ENCODE peak calls at places on chromosomes 4 and X, in five cellular contexts. A is SK-N-SH, D is ascending aorta, T is pancreas, G is RWPE2. C is an unnamed sample. For H3K4me1, the result is how much of the 10 kb centered on the place peaks cover.

GRCh38 chrX:151713859-151714258 is 2.0 kb upstream of the FATE1 start:
- DNase-seq in A (peak), D (no peak), T (no peak), G (no peak), C (no peak)

GRCh38 chrX:57595381-57595811 is 3.6 kb downstream of the ZXDB start:
- DNase-seq in A (no peak), D (no peak), T (no peak), G (no peak), C (no peak)

GRCh38 chr4:137994858-137995257 is 247.3 kb downstream of the SLC7A11 start:
- DNase-seq in A (no peak), D (no peak), T (no peak), G (no peak), C (no peak)

GRCh38 chrX:153934473-153935325 is at the start of gene NAA10:
- DNase-seq in A (peak), D (peak), T (peak), G (no peak), C (peak)

GRCh38 chr4:687975-688694 is 816 bp downstream of the SLC49A3 start:
- DNase-seq in A (no peak), D (no peak), T (no peak), G (peak), C (peak)

GRCh38 chrX:30875957-30876356 is 13.1 kb downstream of the TAB3 start:
- DNase-seq in A (no peak), D (no peak), T (no peak), G (peak), C (no peak)

GRCh38 chr4:144903953-144904711 is 193.9 kb downstream of the ANAPC10 start:
- DNase-seq in A (no peak), D (no peak), T (no peak), G (no peak), C (no peak)

GRCh38 chrX:104803219-104803618 is 237.2 kb downstream of the IL1RAPL2 start:
- DNase-seq in A (no peak), D (no peak), T (no peak), G (no peak), C (no peak)

GRCh38 chr4:109921384-109921808 is 8.7 kb downstream of the EGF start:
- DNase-seq in A (no peak), D (no peak), T (no peak), G (no peak), C (no peak)

GRCh38 chr4:38753021-38753806 is 29.6 kb downstream of the TLR10 start:
- DNase-seq in A (peak), D (peak), T (peak), G (peak), C (peak)

GRCh38 chr4:155805016-155805415 is 46.2 kb downstream of the GUCY1B1 start:
- DNase-seq in A (no peak), D (no peak), T (no peak), G (no peak), C (no peak)

GRCh38 chr4:33649015-33649414 is 2595.3 kb downstream of the ARAP2 start:
- DNase-seq in A (no peak), D (no peak), T (no peak), G (no peak), C (no peak)

GRCh38 chr4:33071552-33071951 is 2351.4 kb downstream of the PCDH7 start:
- DNase-seq in A (no peak), D (no peak), T (no peak), G (no peak), C (no peak)

GRCh38 chrX:154022108-154022507 is 2.4 kb upstream of the IRAK1 start:
- DNase-seq in A (no peak), D (no peak), T (no peak), G (no peak), C (no peak)

GRCh38 chrX:49840679-49841078 is 11.6 kb downstream of the PAGE4 start:
- DNase-seq in A (peak), D (no peak), T (peak), G (peak), C (peak)

GRCh38 chr4:60923075-60923474 is 277.1 kb upstream of the ADGRL3 start:
- DNase-seq in A (no peak), D (no peak), T (no peak), G (no peak), C (no peak)

GRCh38 chr4:1356181-1356998 is 9.4 kb downstream of the UVSSA start:
- DNase-seq in A (peak), D (peak), T (peak), G (no peak), C (no peak)

GRCh38 chr4:995311-996026 is 2.3 kb upstream of the SLC26A1 start:
- DNase-seq in A (peak), D (no peak), T (no peak), G (no peak), C (no peak)

GRCh38 chr4:113982181-113982580 is 2.7 kb upstream of the ARSJ start:
- DNase-seq in A (no peak), D (no peak), T (no peak), G (no peak), C (no peak)

GRCh38 chr4:73607375-73608026 is 12.7 kb downstream of the RASSF6 start:
- DNase-seq in A (no peak), D (no peak), T (no peak), G (no peak), C (no peak)

GRCh38 chr4:145732895-145733880 is 53.2 kb downstream of the C4orf51 start:
- DNase-seq in A (peak), D (peak), T (peak), G (peak), C (peak)

GRCh38 chrX:129777218-129777768 is 2.5 kb upstream of the SASH3 start:
- DNase-seq in A (no peak), D (no peak), T (no peak), G (no peak), C (peak)

GRCh38 chrX:31580726-31581125 is 508.9 kb upstream of the FTHL17 start:
- DNase-seq in A (no peak), D (no peak), T (no peak), G (no peak), C (no peak)

GRCh38 chrX:132488092-132488749 is 617 bp downstream of the MBNL3 start:
- DNase-seq in A (no peak), D (no peak), T (no peak), G (no peak), C (no peak)

GRCh38 chr4:76738081-76738931 is 159.6 kb downstream of the SOWAHB start:
- DNase-seq in A (no peak), D (peak), T (peak), G (no peak), C (no peak)

GRCh38 chrX:44343412-44343942 is at the start of gene EFHC2:
- DNase-seq in A (peak), D (no peak), T (peak), G (no peak), C (peak)

GRCh38 chrX:155068165-155068564 is 2.8 kb downstream of the CMC4 start:
- DNase-seq in A (no peak), D (no peak), T (no peak), G (no peak), C (no peak)

GRCh38 chrX:119655125-119655524 is 37.8 kb downstream of the SEPTIN6 start:
- DNase-seq in A (peak), D (no peak), T (no peak), G (no peak), C (no peak)

GRCh38 chr4:17232575-17233253 is 279.2 kb downstream of the QDPR start:
- DNase-seq in A (peak), D (peak), T (no peak), G (no peak), C (no peak)

GRCh38 chr4:174467107-174467506 is 55.2 kb downstream of the HPGD start:
- DNase-seq in A (no peak), D (no peak), T (no peak), G (no peak), C (no peak)

GRCh38 chrX:104084534-104085277 is 8.7 kb upstream of the TMSB15C start:
- DNase-seq in A (no peak), D (no peak), T (no peak), G (no peak), C (no peak)

GRCh38 chr4:19936471-19936870 is 315.2 kb upstream of the SLIT2 start:
- DNase-seq in A (no peak), D (no peak), T (no peak), G (no peak), C (no peak)

GRCh38 chr4:147488551-147488950 is 7.7 kb downstream of the EDNRA start:
- DNase-seq in A (no peak), D (no peak), T (no peak), G (no peak), C (no peak)

GRCh38 chr4:108716340-108716739 is 46.5 kb downstream of the ETNPPL start:
- DNase-seq in A (no peak), D (no peak), T (no peak), G (no peak), C (no peak)

GRCh38 chr4:165600959-165601674 is 222.3 kb downstream of the CPE start:
- DNase-seq in A (no peak), D (no peak), T (no peak), G (no peak), C (no peak)

GRCh38 chr4:26802790-26803189 is 57.9 kb upstream of the STIM2 start:
- DNase-seq in A (no peak), D (no peak), T (no peak), G (no peak), C (no peak)
- H3K4me1 ChIP-seq in A (under half), D (under half), T (under half), G (under half), C (under half)

DNA sequence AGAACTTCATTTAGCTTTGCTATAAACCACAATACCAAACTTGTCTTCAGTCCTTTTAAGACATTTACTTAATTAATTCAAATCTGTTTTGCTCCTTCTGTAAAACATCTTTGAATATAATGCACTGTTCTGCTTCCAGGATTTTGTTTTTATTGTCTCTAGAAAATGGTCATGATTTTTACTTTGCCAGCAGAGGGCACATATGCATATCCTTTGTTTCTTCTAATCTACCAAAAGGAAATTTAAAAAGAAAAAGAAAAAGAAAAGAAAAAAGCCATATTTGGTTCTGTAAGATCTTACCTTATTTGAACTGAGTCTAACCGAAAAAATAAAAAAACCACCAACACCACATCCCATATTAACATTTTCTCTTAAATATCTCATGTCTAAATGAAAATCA is 101.9 kb upstream of the CCSER1 start:
- DNase-seq in A (no peak), D (no peak), T (no peak), G (no peak), C (no peak)
- TF ChIP-seq CTCF in A (peak), D (no peak), T (no peak), G (peak), C (peak)

DNA sequence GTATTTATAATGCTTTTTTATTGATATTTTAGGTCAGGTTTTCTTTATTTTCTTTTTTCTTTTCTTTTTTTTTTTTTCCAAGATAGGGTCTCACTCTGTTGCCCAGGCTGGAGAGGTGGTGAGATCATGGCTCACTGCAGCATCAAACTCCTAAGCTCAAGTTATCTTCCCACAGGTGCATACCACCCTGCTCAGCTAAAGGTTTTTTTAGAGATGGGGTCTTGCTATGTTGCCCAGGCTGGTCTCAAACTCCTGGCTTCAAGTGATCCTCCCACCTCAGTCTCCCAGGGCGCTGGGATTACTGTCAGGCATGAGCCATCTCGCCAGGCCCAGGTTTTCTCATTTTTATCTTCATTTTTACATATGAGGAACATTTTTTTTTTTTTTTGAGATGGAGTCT is 3.3 kb downstream of the WDR44 start:
- DNase-seq in A (no peak), D (no peak), T (no peak), G (no peak), C (no peak)
- H3K4me1 ChIP-seq in A (under half), D (under half), T (under half), G (under half), C (under half)

GRCh38 chrX:72011734-72012133 is 101.1 kb downstream of the NHSL2 start:
- DNase-seq in A (no peak), D (no peak), T (no peak), G (no peak), C (no peak)
- TF ChIP-seq CTCF in A (no peak), D (no peak), T (no peak), G (no peak), C (no peak)

DNA sequence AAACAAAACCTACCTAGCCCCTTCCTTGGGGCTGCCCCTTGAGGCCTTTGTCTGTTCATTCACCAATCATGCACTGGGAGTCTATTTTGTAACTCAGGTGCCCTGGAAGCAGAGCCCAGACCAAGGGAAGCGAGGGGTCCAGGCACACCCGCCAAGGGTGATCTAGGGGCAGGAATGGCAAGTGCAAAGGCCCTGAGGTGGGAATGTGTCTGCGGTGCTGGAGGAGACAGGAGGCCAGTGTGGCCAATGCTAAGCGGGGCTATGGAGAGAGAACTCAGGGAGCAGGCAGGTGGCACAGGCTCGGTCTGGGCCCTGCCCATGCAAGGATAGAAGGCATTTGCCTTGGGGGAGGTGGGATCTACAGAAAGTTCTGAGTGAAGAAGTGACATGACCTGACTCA is 3.5 kb upstream of the SH3BP2 start:
- DNase-seq in A (no peak), D (no peak), T (no peak), G (no peak), C (no peak)
- H3K4me1 ChIP-seq in A (under half), D (under half), T (under half), G (under half), C (under half)

GRCh38 chrX:100685997-100686305 is 42.0 kb downstream of the SRPX2 start:
- DNase-seq in A (no peak), D (no peak), T (no peak), G (no peak), C (no peak)
- TF ChIP-seq CTCF in A (no peak), D (no peak), T (no peak), G (peak), C (no peak)

DNA sequence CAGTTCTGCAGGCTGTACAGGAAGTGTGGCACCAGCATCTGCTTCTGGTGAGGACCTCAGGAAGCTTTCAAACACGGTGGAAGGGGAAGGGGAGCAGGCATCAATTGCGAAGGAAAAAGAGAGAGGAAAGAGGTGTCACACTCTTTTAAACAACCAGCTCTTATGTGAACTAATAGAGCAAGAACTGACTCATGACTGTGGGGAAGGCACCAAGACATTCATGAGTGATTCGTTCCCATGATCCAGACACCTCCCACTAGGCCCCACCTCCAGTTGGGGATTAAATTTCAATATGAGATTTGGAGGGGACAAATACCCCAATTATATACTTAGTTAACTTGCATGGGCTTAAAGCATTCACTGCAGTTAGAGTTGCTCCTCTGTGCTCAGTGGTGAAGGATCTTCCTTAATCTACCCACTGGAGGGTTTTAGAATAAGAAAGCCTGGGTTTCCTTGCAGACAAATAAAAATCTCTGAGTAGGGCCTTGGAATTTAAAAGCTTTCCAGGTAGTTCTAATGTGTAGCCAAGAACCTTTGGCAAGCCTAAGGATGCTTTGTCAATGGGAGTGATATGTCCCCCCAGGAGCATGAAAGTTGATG is 60.0 kb downstream of the SYNPO2 start:
- DNase-seq in A (no peak), D (no peak), T (no peak), G (no peak), C (no peak)
- H3K4me1 ChIP-seq in A (under half), D (under half), T (under half), G (under half), C (under half)

DNA sequence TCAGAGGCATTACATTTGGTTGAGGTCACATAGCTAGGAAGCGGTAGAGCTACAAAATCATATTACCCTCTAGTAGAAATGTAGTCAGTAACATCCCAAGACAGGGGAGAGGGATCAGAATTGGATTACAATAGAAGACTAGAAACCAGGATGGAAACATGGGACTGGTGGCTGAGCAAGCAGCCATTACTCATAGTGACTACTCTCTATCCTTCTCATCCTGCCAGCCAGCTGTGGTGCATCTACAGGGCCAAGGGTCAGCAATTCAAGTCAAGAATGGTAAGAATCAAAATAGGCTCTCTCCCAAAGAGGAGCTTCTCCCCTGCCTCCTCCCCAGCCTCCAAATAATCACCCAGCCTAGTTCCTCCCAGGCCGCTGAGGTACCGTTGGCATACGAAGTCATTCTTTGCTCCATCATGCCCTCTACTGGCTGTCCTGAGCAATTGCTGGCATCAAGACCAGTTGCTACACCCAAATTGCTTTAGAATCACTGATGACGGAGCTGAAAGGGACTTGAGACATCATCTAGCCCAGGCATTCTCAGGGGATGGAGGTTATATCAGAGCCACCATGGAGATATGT is 19.4 kb downstream of the AWAT2 start:
- DNase-seq in A (peak), D (no peak), T (peak), G (no peak), C (no peak)
- TF ChIP-seq CTCF in A (peak), D (peak), T (peak), G (peak), C (peak)

GRCh38 chr4:74931386-74931785 is 1.5 kb upstream of the PARM1 start:
- DNase-seq in A (peak), D (no peak), T (no peak), G (no peak), C (no peak)

GRCh38 chr4:74933562-74934015 is 673 bp downstream of the PARM1 start:
- DNase-seq in A (peak), D (peak), T (peak), G (no peak), C (peak)

GRCh38 chr4:74932010-74932409 is 906 bp upstream of the PARM1 start:
- DNase-seq in A (no peak), D (no peak), T (no peak), G (no peak), C (no peak)

GRCh38 chr4:74934016-74934821 is 1.3 kb downstream of the PARM1 start:
- DNase-seq in A (peak), D (peak), T (peak), G (no peak), C (peak)

DNA sequence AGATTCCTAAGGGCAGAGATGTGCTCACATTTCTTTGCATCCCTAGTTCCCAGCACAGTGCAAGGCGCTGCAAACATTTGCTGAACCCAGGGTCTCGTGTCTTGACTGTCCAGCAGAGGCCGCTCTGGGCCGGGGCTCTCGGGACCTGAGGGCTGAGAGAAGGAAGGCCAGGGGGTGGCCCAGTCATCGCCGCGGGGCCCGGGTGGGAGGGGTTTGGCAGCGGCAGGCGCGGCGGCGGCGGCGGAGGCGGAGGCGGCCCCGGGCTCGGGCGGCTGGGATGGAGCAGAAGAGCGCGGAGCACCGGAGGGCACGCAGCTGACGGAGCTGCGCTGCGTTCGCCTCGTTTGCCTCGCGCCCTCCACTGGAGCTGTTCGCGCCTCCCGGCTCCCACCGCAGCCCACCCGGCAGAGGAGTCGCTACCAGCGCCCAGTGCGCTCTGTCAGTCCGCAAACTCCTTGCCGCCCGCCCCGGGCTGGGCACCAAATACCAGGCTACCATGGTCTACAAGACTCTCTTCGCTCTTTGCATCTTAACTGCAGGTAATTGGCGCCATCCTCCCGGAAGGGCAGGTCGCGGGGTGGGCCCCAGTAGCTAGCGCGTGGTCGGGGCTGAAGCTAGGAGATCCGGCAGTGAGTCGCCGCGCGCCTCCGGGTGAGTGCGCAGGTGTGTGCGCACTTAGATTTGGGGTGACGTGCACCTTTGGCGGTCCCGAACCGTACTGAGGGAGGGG is at the start of gene PARM1:
- DNase-seq in A (peak), D (peak), T (peak), G (peak), C (peak)
- H3K4me1 ChIP-seq in A (under half), D (under half), T (under half), G (under half), C (under half)

C was measured in upper lobe of right lung.